ENCODE peak calls at places on chromosomes 4 and X, in eight cellular contexts. E, P, U, M, R, X, O and D are unnamed samples.

GRCh38 chr4:150332086-150332485 is 249.9 kb upstream of the MAB21L2 start:
- DNase-seq in E (no peak), P (no peak), U (no peak), M (no peak), R (peak), X (no peak), O (no peak), D (no peak)

GRCh38 chrX:144790148-144790547 is 457.2 kb upstream of the SPANXN1 start:
- DNase-seq in E (no peak), P (no peak), U (no peak), M (no peak), R (no peak), X (no peak), O (no peak), D (no peak)

GRCh38 chr4:1368421-1369090 is 21.5 kb downstream of the UVSSA start:
- DNase-seq in E (no peak), P (no peak), U (peak), M (no peak), R (no peak), X (no peak), O (no peak), D (no peak)

GRCh38 chr4:153233761-153234371 is 29.6 kb downstream of the TRIM2 start:
- DNase-seq in E (peak), P (no peak), U (no peak), M (peak), R (peak), X (peak), O (no peak), D (no peak)

GRCh38 chrX:100804780-100805179 is 15.4 kb upstream of the CSTF2 start:
- DNase-seq in E (no peak), P (no peak), U (no peak), M (no peak), R (no peak), X (no peak), O (no peak), D (no peak)

GRCh38 chrX:130665214-130665613 is 237.8 kb downstream of the ENOX2 start:
- DNase-seq in E (no peak), P (no peak), U (no peak), M (no peak), R (no peak), X (no peak), O (no peak), D (no peak)

GRCh38 chr4:20297246-20297645 is 45.5 kb downstream of the SLIT2 start:
- DNase-seq in E (no peak), P (no peak), U (no peak), M (no peak), R (peak), X (no peak), O (no peak), D (no peak)

GRCh38 chr4:7291372-7292135 is 99.2 kb downstream of the SORCS2 start:
- DNase-seq in E (no peak), P (no peak), U (no peak), M (no peak), R (peak), X (no peak), O (no peak), D (no peak)

GRCh38 chrX:38595801-38596200 is 34.5 kb downstream of the TSPAN7 start:
- DNase-seq in E (no peak), P (no peak), U (no peak), M (no peak), R (no peak), X (no peak), O (no peak), D (no peak)

GRCh38 chrX:78124304-78124703 is 15.1 kb downstream of the TAF9B start:
- DNase-seq in E (no peak), P (no peak), U (no peak), M (no peak), R (peak), X (no peak), O (no peak), D (no peak)

GRCh38 chr4:168440442-168441264 is 39.6 kb downstream of the DDX60L start:
- DNase-seq in E (peak), P (no peak), U (no peak), M (peak), R (peak), X (no peak), O (no peak), D (no peak)

GRCh38 chrX:38717871-38718270 is 83.4 kb upstream of the MID1IP1 start:
- DNase-seq in E (peak), P (no peak), U (no peak), M (no peak), R (peak), X (no peak), O (no peak), D (no peak)

GRCh38 chr4:1207603-1208265 is 35.4 kb upstream of the SPON2 start:
- DNase-seq in E (no peak), P (no peak), U (peak), M (peak), R (peak), X (peak), O (peak), D (peak)

GRCh38 chr4:61406677-61407076 is 206.6 kb downstream of the ADGRL3 start:
- DNase-seq in E (no peak), P (no peak), U (no peak), M (no peak), R (no peak), X (no peak), O (no peak), D (no peak)

GRCh38 chrX:7146703-7147430 is 645 bp upstream of the STS start:
- DNase-seq in E (no peak), P (peak), U (peak), M (no peak), R (peak), X (peak), O (peak), D (peak)

GRCh38 chrX:487836-488235 is 101.1 kb upstream of the PPP2R3B start:
- DNase-seq in E (no peak), P (no peak), U (no peak), M (no peak), R (no peak), X (no peak), O (no peak), D (no peak)

GRCh38 chr4:15075875-15076274 is 73.6 kb downstream of the CPEB2 start:
- DNase-seq in E (no peak), P (no peak), U (no peak), M (no peak), R (no peak), X (no peak), O (no peak), D (no peak)

GRCh38 chr4:124641715-124642380 is 70.7 kb downstream of the ANKRD50 start:
- DNase-seq in E (peak), P (no peak), U (no peak), M (peak), R (peak), X (no peak), O (no peak), D (peak)

GRCh38 chr4:5931526-5931925 is 38.6 kb upstream of the CRMP1 start:
- DNase-seq in E (no peak), P (no peak), U (no peak), M (no peak), R (no peak), X (no peak), O (peak), D (no peak)

GRCh38 chrX:10744011-10744410 is 123.6 kb upstream of the MID1 start:
- DNase-seq in E (no peak), P (no peak), U (no peak), M (no peak), R (no peak), X (no peak), O (no peak), D (no peak)

GRCh38 chrX:87664381-87664780 is 146.8 kb downstream of the KLHL4 start:
- DNase-seq in E (no peak), P (no peak), U (no peak), M (no peak), R (peak), X (no peak), O (no peak), D (no peak)

GRCh38 chr4:10164877-10165283 is 48.3 kb upstream of the WDR1 start:
- DNase-seq in E (peak), P (no peak), U (no peak), M (no peak), R (peak), X (peak), O (no peak), D (no peak)

GRCh38 chr4:130238121-130238520 is 1142.2 kb downstream of the C4orf33 start:
- DNase-seq in E (no peak), P (no peak), U (no peak), M (no peak), R (no peak), X (no peak), O (no peak), D (no peak)

GRCh38 chr4:80309301-80310004 is 26.1 kb upstream of the CFAP299 start:
- DNase-seq in E (peak), P (no peak), U (no peak), M (peak), R (peak), X (no peak), O (no peak), D (no peak)

GRCh38 chrX:129872524-129872923 is 28.8 kb upstream of the ZDHHC9 start:
- DNase-seq in E (no peak), P (no peak), U (no peak), M (no peak), R (no peak), X (no peak), O (no peak), D (no peak)

GRCh38 chrX:136850441-136851175 is 29.9 kb downstream of the RBMX start:
- DNase-seq in E (no peak), P (no peak), U (no peak), M (no peak), R (peak), X (no peak), O (no peak), D (no peak)

GRCh38 chrX:111168314-111168713 is 72.3 kb downstream of the PAK3 start:
- DNase-seq in E (peak), P (no peak), U (no peak), M (peak), R (peak), X (no peak), O (no peak), D (no peak)

GRCh38 chrX:120839506-120839905 is 36.2 kb downstream of the CT47B1 start:
- DNase-seq in E (peak), P (no peak), U (no peak), M (no peak), R (peak), X (no peak), O (no peak), D (no peak)

GRCh38 chr4:162952232-162952631 is 214.5 kb downstream of the NAF1 start:
- DNase-seq in E (peak), P (no peak), U (no peak), M (no peak), R (peak), X (no peak), O (no peak), D (no peak)

GRCh38 chrX:69128573-69128972 is 36.7 kb downstream of the PJA1 start:
- DNase-seq in E (no peak), P (no peak), U (peak), M (no peak), R (no peak), X (peak), O (no peak), D (no peak)

GRCh38 chr4:104424368-104424921 is 70.2 kb downstream of the CXXC4 start:
- DNase-seq in E (no peak), P (no peak), U (no peak), M (no peak), R (no peak), X (no peak), O (no peak), D (no peak)